ENCODE peak calls at places on chromosome 13, in nine cellular contexts. One of them, this sample, is unnamed.

GRCh38 chr13:50887153-50887552 is 22.4 kb upstream of the RNASEH2B start:
- DNase-seq in CD8-positive, alpha-beta memory T cell: no peak
- DNase-seq in fibroblast of the conjunctiva: no peak
- DNase-seq in stimulated activated CD4-positive, alpha-beta T cell treated with anti-CD3 and anti-CD28 coated beads, TNF-alpha, amount 100 ng/mL, for 24 hours: no peak
- DNase-seq in cardiac fibroblast: no peak
- DNase-seq in A172: no peak
- DNase-seq in HTR-8/SVneo: no peak
- DNase-seq in kidney glomerular epithelial cell: no peak
- DNase-seq in lower leg skin: no peak
- DNase-seq in this sample: no peak

GRCh38 chr13:29621841-29622240 is 26.4 kb upstream of the SLC7A1 start:
- DNase-seq in cardiac fibroblast: no peak
- DNase-seq in kidney glomerular epithelial cell: no peak
- DNase-seq in A172: peak; percentile 8
- DNase-seq in stimulated activated CD4-positive, alpha-beta T cell treated with anti-CD3 and anti-CD28 coated beads, TNF-alpha, amount 100 ng/mL, for 24 hours: no peak
- DNase-seq in CD8-positive, alpha-beta memory T cell: no peak
- DNase-seq in lower leg skin: no peak
- DNase-seq in fibroblast of the conjunctiva: no peak
- DNase-seq in HTR-8/SVneo: no peak
- DNase-seq in this sample: no peak

GRCh38 chr13:110308377-110309158 is 1.5 kb downstream of the COL4A2 start:
- DNase-seq in HTR-8/SVneo: no peak
- DNase-seq in cardiac fibroblast: peak; percentile 81
- DNase-seq in fibroblast of the conjunctiva: no peak
- DNase-seq in A172: peak; percentile 58
- DNase-seq in kidney glomerular epithelial cell: peak; percentile 66
- DNase-seq in CD8-positive, alpha-beta memory T cell: no peak
- DNase-seq in stimulated activated CD4-positive, alpha-beta T cell treated with anti-CD3 and anti-CD28 coated beads, TNF-alpha, amount 100 ng/mL, for 24 hours: no peak
- DNase-seq in lower leg skin: peak; percentile 85
- DNase-seq in this sample: peak; percentile 41

GRCh38 chr13:111897846-111898215 is 169.1 kb upstream of the SOX1 start:
- DNase-seq in HTR-8/SVneo: no peak
- DNase-seq in fibroblast of the conjunctiva: no peak
- DNase-seq in cardiac fibroblast: no peak
- DNase-seq in kidney glomerular epithelial cell: no peak
- DNase-seq in stimulated activated CD4-positive, alpha-beta T cell treated with anti-CD3 and anti-CD28 coated beads, TNF-alpha, amount 100 ng/mL, for 24 hours: no peak
- DNase-seq in CD8-positive, alpha-beta memory T cell: no peak
- DNase-seq in A172: no peak
- DNase-seq in lower leg skin: peak; percentile 75
- DNase-seq in this sample: no peak

GRCh38 chr13:113046883-113047244 is 58.7 kb upstream of the F7 start:
- DNase-seq in HTR-8/SVneo: no peak
- DNase-seq in kidney glomerular epithelial cell: no peak
- DNase-seq in fibroblast of the conjunctiva: no peak
- DNase-seq in lower leg skin: no peak
- DNase-seq in stimulated activated CD4-positive, alpha-beta T cell treated with anti-CD3 and anti-CD28 coated beads, TNF-alpha, amount 100 ng/mL, for 24 hours: no peak
- DNase-seq in cardiac fibroblast: no peak
- DNase-seq in A172: no peak
- DNase-seq in CD8-positive, alpha-beta memory T cell: no peak
- DNase-seq in this sample: no peak

GRCh38 chr13:48531416-48532145 is 1.3 kb downstream of the RCBTB2 start:
- DNase-seq in HTR-8/SVneo: no peak
- DNase-seq in lower leg skin: no peak
- DNase-seq in cardiac fibroblast: no peak
- DNase-seq in A172: peak; percentile 3
- DNase-seq in stimulated activated CD4-positive, alpha-beta T cell treated with anti-CD3 and anti-CD28 coated beads, TNF-alpha, amount 100 ng/mL, for 24 hours: no peak
- DNase-seq in kidney glomerular epithelial cell: peak; percentile 49
- DNase-seq in fibroblast of the conjunctiva: no peak
- DNase-seq in CD8-positive, alpha-beta memory T cell: no peak
- DNase-seq in this sample: no peak

GRCh38 chr13:70964124-70964523 is 855.9 kb upstream of the KLHL1 start:
- DNase-seq in cardiac fibroblast: no peak
- DNase-seq in kidney glomerular epithelial cell: no peak
- DNase-seq in fibroblast of the conjunctiva: no peak
- DNase-seq in stimulated activated CD4-positive, alpha-beta T cell treated with anti-CD3 and anti-CD28 coated beads, TNF-alpha, amount 100 ng/mL, for 24 hours: no peak
- DNase-seq in A172: no peak
- DNase-seq in lower leg skin: no peak
- DNase-seq in CD8-positive, alpha-beta memory T cell: no peak
- DNase-seq in HTR-8/SVneo: no peak
- DNase-seq in this sample: peak; percentile 22

GRCh38 chr13:100213576-100213975 is 124.7 kb downstream of the PCCA start:
- DNase-seq in A172: no peak
- DNase-seq in fibroblast of the conjunctiva: no peak
- DNase-seq in HTR-8/SVneo: no peak
- DNase-seq in stimulated activated CD4-positive, alpha-beta T cell treated with anti-CD3 and anti-CD28 coated beads, TNF-alpha, amount 100 ng/mL, for 24 hours: no peak
- DNase-seq in kidney glomerular epithelial cell: no peak
- DNase-seq in lower leg skin: no peak
- DNase-seq in cardiac fibroblast: no peak
- DNase-seq in CD8-positive, alpha-beta memory T cell: no peak
- DNase-seq in this sample: no peak

GRCh38 chr13:72651196-72651595 is 76.2 kb downstream of the MZT1 start:
- DNase-seq in CD8-positive, alpha-beta memory T cell: no peak
- DNase-seq in HTR-8/SVneo: no peak
- DNase-seq in fibroblast of the conjunctiva: no peak
- DNase-seq in stimulated activated CD4-positive, alpha-beta T cell treated with anti-CD3 and anti-CD28 coated beads, TNF-alpha, amount 100 ng/mL, for 24 hours: no peak
- DNase-seq in lower leg skin: no peak
- DNase-seq in cardiac fibroblast: no peak
- DNase-seq in kidney glomerular epithelial cell: no peak
- DNase-seq in A172: no peak
- DNase-seq in this sample: peak; percentile 2

GRCh38 chr13:43307921-43308433 is 284.6 kb downstream of the DNAJC15 start:
- DNase-seq in A172: peak; percentile 78
- DNase-seq in cardiac fibroblast: peak; percentile 91
- DNase-seq in stimulated activated CD4-positive, alpha-beta T cell treated with anti-CD3 and anti-CD28 coated beads, TNF-alpha, amount 100 ng/mL, for 24 hours: no peak
- DNase-seq in fibroblast of the conjunctiva: peak; percentile 91
- DNase-seq in HTR-8/SVneo: peak; percentile 30
- DNase-seq in CD8-positive, alpha-beta memory T cell: no peak
- DNase-seq in kidney glomerular epithelial cell: peak; percentile 97
- DNase-seq in lower leg skin: peak; percentile 94
- DNase-seq in this sample: no peak

GRCh38 chr13:112842343-112842856 is 126.6 kb upstream of the MCF2L start:
- DNase-seq in HTR-8/SVneo: no peak
- DNase-seq in A172: peak; percentile 69
- DNase-seq in cardiac fibroblast: peak; percentile 72
- DNase-seq in stimulated activated CD4-positive, alpha-beta T cell treated with anti-CD3 and anti-CD28 coated beads, TNF-alpha, amount 100 ng/mL, for 24 hours: no peak
- DNase-seq in fibroblast of the conjunctiva: no peak
- DNase-seq in CD8-positive, alpha-beta memory T cell: no peak
- DNase-seq in lower leg skin: no peak
- DNase-seq in kidney glomerular epithelial cell: peak; percentile 11
- DNase-seq in this sample: no peak

GRCh38 chr13:21259571-21260455 is 83.4 kb downstream of the MRPL57 start:
- DNase-seq in CD8-positive, alpha-beta memory T cell: no peak
- DNase-seq in cardiac fibroblast: no peak
- DNase-seq in kidney glomerular epithelial cell: no peak
- DNase-seq in A172: no peak
- DNase-seq in HTR-8/SVneo: no peak
- DNase-seq in fibroblast of the conjunctiva: no peak
- DNase-seq in lower leg skin: no peak
- DNase-seq in stimulated activated CD4-positive, alpha-beta T cell treated with anti-CD3 and anti-CD28 coated beads, TNF-alpha, amount 100 ng/mL, for 24 hours: no peak
- DNase-seq in this sample: no peak

GRCh38 chr13:33176526-33176925 is 109.0 kb downstream of the STARD13 start:
- DNase-seq in lower leg skin: no peak
- DNase-seq in A172: no peak
- DNase-seq in cardiac fibroblast: no peak
- DNase-seq in HTR-8/SVneo: no peak
- DNase-seq in kidney glomerular epithelial cell: no peak
- DNase-seq in CD8-positive, alpha-beta memory T cell: no peak
- DNase-seq in fibroblast of the conjunctiva: no peak
- DNase-seq in stimulated activated CD4-positive, alpha-beta T cell treated with anti-CD3 and anti-CD28 coated beads, TNF-alpha, amount 100 ng/mL, for 24 hours: no peak
- DNase-seq in this sample: no peak

GRCh38 chr13:48532146-48532472 is 771 bp downstream of the RCBTB2 start:
- DNase-seq in stimulated activated CD4-positive, alpha-beta T cell treated with anti-CD3 and anti-CD28 coated beads, TNF-alpha, amount 100 ng/mL, for 24 hours: no peak
- DNase-seq in CD8-positive, alpha-beta memory T cell: no peak
- DNase-seq in A172: no peak
- DNase-seq in fibroblast of the conjunctiva: peak; percentile 29
- DNase-seq in lower leg skin: no peak
- DNase-seq in HTR-8/SVneo: no peak
- DNase-seq in cardiac fibroblast: peak; percentile 67
- DNase-seq in kidney glomerular epithelial cell: peak; percentile 69
- DNase-seq in this sample: peak; percentile 56

GRCh38 chr13:43963726-43964125 is 84.0 kb downstream of the LACC1 start:
- DNase-seq in CD8-positive, alpha-beta memory T cell: no peak
- DNase-seq in cardiac fibroblast: no peak
- DNase-seq in kidney glomerular epithelial cell: no peak
- DNase-seq in stimulated activated CD4-positive, alpha-beta T cell treated with anti-CD3 and anti-CD28 coated beads, TNF-alpha, amount 100 ng/mL, for 24 hours: no peak
- DNase-seq in lower leg skin: no peak
- DNase-seq in A172: no peak
- DNase-seq in fibroblast of the conjunctiva: no peak
- DNase-seq in HTR-8/SVneo: no peak
- DNase-seq in this sample: no peak

GRCh38 chr13:108495686-108496363 is 133.6 kb upstream of the MYO16 start:
- DNase-seq in A172: no peak
- DNase-seq in fibroblast of the conjunctiva: no peak
- DNase-seq in cardiac fibroblast: no peak
- DNase-seq in lower leg skin: no peak
- DNase-seq in CD8-positive, alpha-beta memory T cell: no peak
- DNase-seq in kidney glomerular epithelial cell: no peak
- DNase-seq in HTR-8/SVneo: no peak
- DNase-seq in stimulated activated CD4-positive, alpha-beta T cell treated with anti-CD3 and anti-CD28 coated beads, TNF-alpha, amount 100 ng/mL, for 24 hours: no peak
- DNase-seq in this sample: no peak

GRCh38 chr13:30978981-30979956 is 46.8 kb downstream of the TEX26 start:
- DNase-seq in HTR-8/SVneo: no peak
- DNase-seq in cardiac fibroblast: peak; percentile 29
- DNase-seq in CD8-positive, alpha-beta memory T cell: no peak
- DNase-seq in A172: no peak
- DNase-seq in lower leg skin: no peak
- DNase-seq in kidney glomerular epithelial cell: no peak
- DNase-seq in fibroblast of the conjunctiva: no peak
- DNase-seq in stimulated activated CD4-positive, alpha-beta T cell treated with anti-CD3 and anti-CD28 coated beads, TNF-alpha, amount 100 ng/mL, for 24 hours: peak; percentile 11
- DNase-seq in this sample: no peak

GRCh38 chr13:89163081-89163480 is 1491.9 kb downstream of the SLITRK5 start:
- DNase-seq in fibroblast of the conjunctiva: no peak
- DNase-seq in HTR-8/SVneo: no peak
- DNase-seq in kidney glomerular epithelial cell: no peak
- DNase-seq in cardiac fibroblast: no peak
- DNase-seq in lower leg skin: no peak
- DNase-seq in stimulated activated CD4-positive, alpha-beta T cell treated with anti-CD3 and anti-CD28 coated beads, TNF-alpha, amount 100 ng/mL, for 24 hours: no peak
- DNase-seq in CD8-positive, alpha-beta memory T cell: no peak
- DNase-seq in A172: no peak
- DNase-seq in this sample: no peak

GRCh38 chr13:91609353-91609752 is 210.9 kb downstream of the GPC5 start:
- DNase-seq in cardiac fibroblast: peak; percentile 47
- DNase-seq in A172: no peak
- DNase-seq in stimulated activated CD4-positive, alpha-beta T cell treated with anti-CD3 and anti-CD28 coated beads, TNF-alpha, amount 100 ng/mL, for 24 hours: no peak
- DNase-seq in CD8-positive, alpha-beta memory T cell: no peak
- DNase-seq in lower leg skin: no peak
- DNase-seq in HTR-8/SVneo: peak; percentile 12
- DNase-seq in fibroblast of the conjunctiva: peak; percentile 36
- DNase-seq in kidney glomerular epithelial cell: no peak
- DNase-seq in this sample: no peak

GRCh38 chr13:33312150-33312908 is 26.8 kb upstream of the STARD13 start:
- DNase-seq in lower leg skin: no peak
- DNase-seq in stimulated activated CD4-positive, alpha-beta T cell treated with anti-CD3 and anti-CD28 coated beads, TNF-alpha, amount 100 ng/mL, for 24 hours: no peak
- DNase-seq in kidney glomerular epithelial cell: peak; percentile 6
- DNase-seq in HTR-8/SVneo: no peak
- DNase-seq in A172: no peak
- DNase-seq in fibroblast of the conjunctiva: peak; percentile 10
- DNase-seq in CD8-positive, alpha-beta memory T cell: no peak
- DNase-seq in cardiac fibroblast: peak; percentile 41
- DNase-seq in this sample: peak; percentile 46

GRCh38 chr13:56864451-56864850 is 276.3 kb upstream of the PRR20A start:
- DNase-seq in cardiac fibroblast: no peak
- DNase-seq in CD8-positive, alpha-beta memory T cell: no peak
- DNase-seq in HTR-8/SVneo: peak; percentile 17
- DNase-seq in kidney glomerular epithelial cell: no peak
- DNase-seq in lower leg skin: no peak
- DNase-seq in A172: no peak
- DNase-seq in stimulated activated CD4-positive, alpha-beta T cell treated with anti-CD3 and anti-CD28 coated beads, TNF-alpha, amount 100 ng/mL, for 24 hours: no peak
- DNase-seq in fibroblast of the conjunctiva: no peak
- DNase-seq in this sample: no peak

GRCh38 chr13:50187352-50188029 is 172.2 kb downstream of the KCNRG start:
- DNase-seq in HTR-8/SVneo: no peak
- DNase-seq in A172: no peak
- DNase-seq in lower leg skin: no peak
- DNase-seq in stimulated activated CD4-positive, alpha-beta T cell treated with anti-CD3 and anti-CD28 coated beads, TNF-alpha, amount 100 ng/mL, for 24 hours: no peak
- DNase-seq in CD8-positive, alpha-beta memory T cell: no peak
- DNase-seq in cardiac fibroblast: no peak
- DNase-seq in fibroblast of the conjunctiva: no peak
- DNase-seq in kidney glomerular epithelial cell: no peak
- DNase-seq in this sample: no peak

GRCh38 chr13:29991343-29991742 is 140.9 kb upstream of the UBL3 start:
- DNase-seq in kidney glomerular epithelial cell: peak; percentile 43
- DNase-seq in HTR-8/SVneo: peak; percentile 57
- DNase-seq in CD8-positive, alpha-beta memory T cell: no peak
- DNase-seq in fibroblast of the conjunctiva: peak; percentile 8
- DNase-seq in lower leg skin: no peak
- DNase-seq in cardiac fibroblast: peak; percentile 53
- DNase-seq in stimulated activated CD4-positive, alpha-beta T cell treated with anti-CD3 and anti-CD28 coated beads, TNF-alpha, amount 100 ng/mL, for 24 hours: no peak
- DNase-seq in A172: peak; percentile 93
- DNase-seq in this sample: peak; percentile 68

GRCh38 chr13:41587490-41587889 is 130.1 kb downstream of the RGCC start:
- DNase-seq in A172: no peak
- DNase-seq in lower leg skin: no peak
- DNase-seq in stimulated activated CD4-positive, alpha-beta T cell treated with anti-CD3 and anti-CD28 coated beads, TNF-alpha, amount 100 ng/mL, for 24 hours: no peak
- DNase-seq in cardiac fibroblast: no peak
- DNase-seq in HTR-8/SVneo: no peak
- DNase-seq in fibroblast of the conjunctiva: no peak
- DNase-seq in CD8-positive, alpha-beta memory T cell: peak; percentile 45
- DNase-seq in kidney glomerular epithelial cell: no peak
- DNase-seq in this sample: no peak

GRCh38 chr13:46119883-46120614 is 15.2 kb upstream of the CPB2 start:
- DNase-seq in CD8-positive, alpha-beta memory T cell: no peak
- DNase-seq in HTR-8/SVneo: peak; percentile 12
- DNase-seq in A172: peak; percentile 89
- DNase-seq in stimulated activated CD4-positive, alpha-beta T cell treated with anti-CD3 and anti-CD28 coated beads, TNF-alpha, amount 100 ng/mL, for 24 hours: no peak
- DNase-seq in lower leg skin: no peak
- DNase-seq in kidney glomerular epithelial cell: peak; percentile 48
- DNase-seq in cardiac fibroblast: peak; percentile 70
- DNase-seq in fibroblast of the conjunctiva: peak; percentile 30
- DNase-seq in this sample: peak; percentile 68

GRCh38 chr13:44172411-44172810 is 201.2 kb upstream of the SERP2 start:
- DNase-seq in lower leg skin: no peak
- DNase-seq in cardiac fibroblast: no peak
- DNase-seq in kidney glomerular epithelial cell: no peak
- DNase-seq in fibroblast of the conjunctiva: no peak
- DNase-seq in HTR-8/SVneo: no peak
- DNase-seq in stimulated activated CD4-positive, alpha-beta T cell treated with anti-CD3 and anti-CD28 coated beads, TNF-alpha, amount 100 ng/mL, for 24 hours: no peak
- DNase-seq in A172: no peak
- DNase-seq in CD8-positive, alpha-beta memory T cell: no peak
- DNase-seq in this sample: no peak

GRCh38 chr13:50277127-50277526 is 261.9 kb downstream of the KCNRG start:
- DNase-seq in fibroblast of the conjunctiva: no peak
- DNase-seq in kidney glomerular epithelial cell: no peak
- DNase-seq in A172: no peak
- DNase-seq in HTR-8/SVneo: no peak
- DNase-seq in cardiac fibroblast: no peak
- DNase-seq in stimulated activated CD4-positive, alpha-beta T cell treated with anti-CD3 and anti-CD28 coated beads, TNF-alpha, amount 100 ng/mL, for 24 hours: no peak
- DNase-seq in lower leg skin: no peak
- DNase-seq in CD8-positive, alpha-beta memory T cell: no peak
- DNase-seq in this sample: no peak

GRCh38 chr13:47258384-47258783 is 361.5 kb upstream of the HTR2A start:
- DNase-seq in A172: no peak
- DNase-seq in stimulated activated CD4-positive, alpha-beta T cell treated with anti-CD3 and anti-CD28 coated beads, TNF-alpha, amount 100 ng/mL, for 24 hours: no peak
- DNase-seq in CD8-positive, alpha-beta memory T cell: no peak
- DNase-seq in lower leg skin: no peak
- DNase-seq in HTR-8/SVneo: no peak
- DNase-seq in fibroblast of the conjunctiva: no peak
- DNase-seq in kidney glomerular epithelial cell: no peak
- DNase-seq in cardiac fibroblast: no peak
- DNase-seq in this sample: no peak

GRCh38 chr13:30052127-30052526 is 201.7 kb upstream of the UBL3 start:
- DNase-seq in HTR-8/SVneo: no peak
- DNase-seq in lower leg skin: no peak
- DNase-seq in A172: no peak
- DNase-seq in kidney glomerular epithelial cell: no peak
- DNase-seq in fibroblast of the conjunctiva: no peak
- DNase-seq in cardiac fibroblast: no peak
- DNase-seq in CD8-positive, alpha-beta memory T cell: no peak
- DNase-seq in stimulated activated CD4-positive, alpha-beta T cell treated with anti-CD3 and anti-CD28 coated beads, TNF-alpha, amount 100 ng/mL, for 24 hours: no peak
- DNase-seq in this sample: no peak

GRCh38 chr13:73287871-73288270 is 229.1 kb downstream of the KLF5 start:
- DNase-seq in CD8-positive, alpha-beta memory T cell: no peak
- DNase-seq in lower leg skin: no peak
- DNase-seq in HTR-8/SVneo: no peak
- DNase-seq in fibroblast of the conjunctiva: no peak
- DNase-seq in kidney glomerular epithelial cell: no peak
- DNase-seq in stimulated activated CD4-positive, alpha-beta T cell treated with anti-CD3 and anti-CD28 coated beads, TNF-alpha, amount 100 ng/mL, for 24 hours: no peak
- DNase-seq in cardiac fibroblast: no peak
- DNase-seq in A172: no peak
- DNase-seq in this sample: no peak

GRCh38 chr13:98325724-98326123 is 148.7 kb upstream of the RNF113B start:
- DNase-seq in stimulated activated CD4-positive, alpha-beta T cell treated with anti-CD3 and anti-CD28 coated beads, TNF-alpha, amount 100 ng/mL, for 24 hours: no peak
- DNase-seq in HTR-8/SVneo: no peak
- DNase-seq in CD8-positive, alpha-beta memory T cell: no peak
- DNase-seq in fibroblast of the conjunctiva: no peak
- DNase-seq in kidney glomerular epithelial cell: no peak
- DNase-seq in cardiac fibroblast: no peak
- DNase-seq in lower leg skin: no peak
- DNase-seq in A172: no peak
- DNase-seq in this sample: no peak